ENCODE peak calls at places on chromosomes 2 and 18, in five cellular contexts. R, Z, J, M and K are unnamed samples.

GRCh38 chr2:28399946-28400345 is 7.3 kb downstream of the FOSL2 start:
- DNase-seq in R (no peak), Z (no peak), M (no peak), J (no peak), K (no peak)

GRCh38 chr2:36059684-36060083 is 295.9 kb upstream of the CRIM1 start:
- DNase-seq in M (no peak), R (no peak), Z (peak), J (no peak), K (no peak)

GRCh38 chr18:31736630-31737029 is 24.1 kb downstream of the SLC25A52 start:
- DNase-seq in M (no peak), J (no peak), Z (peak), R (no peak), K (no peak)

GRCh38 chr2:67054725-67055124 is 342.4 kb upstream of the ETAA1 start:
- DNase-seq in R (no peak), J (no peak), Z (no peak), M (no peak), K (peak)

GRCh38 chr2:236600892-236601291 is 31.3 kb downstream of the ACKR3 start:
- DNase-seq in R (no peak), Z (no peak), M (no peak), J (no peak), K (no peak)

GRCh38 chr18:44758821-44759624 is 78.3 kb downstream of the SETBP1 start:
- DNase-seq in Z (peak), J (no peak), M (no peak), R (no peak), K (no peak)

GRCh38 chr2:190213441-190214335 is 105.9 kb downstream of the HIBCH start:
- DNase-seq in M (no peak), R (no peak), J (no peak), Z (no peak), K (no peak)

GRCh38 chr2:101327863-101328394 is 19.4 kb upstream of the RNF149 start:
- DNase-seq in M (no peak), J (no peak), R (no peak), Z (no peak), K (no peak)

GRCh38 chr2:105822186-105822585 is 77.5 kb downstream of the NCK2 start:
- DNase-seq in R (no peak), J (no peak), Z (no peak), M (peak), K (no peak)

GRCh38 chr2:172693037-172693436 is 42.6 kb upstream of the RAPGEF4 start:
- DNase-seq in J (no peak), Z (no peak), R (no peak), M (peak), K (peak)

GRCh38 chr18:49693276-49694005 is 119.9 kb downstream of the ACAA2 start:
- DNase-seq in R (no peak), Z (no peak), M (no peak), J (no peak), K (no peak)

GRCh38 chr18:49691177-49691608 is 122.1 kb downstream of the ACAA2 start:
- DNase-seq in R (no peak), J (no peak), M (no peak), Z (no peak), K (no peak)

GRCh38 chr18:49697757-49698595 is 115.4 kb downstream of the ACAA2 start:
- DNase-seq in Z (no peak), M (no peak), R (no peak), J (peak), K (no peak)

GRCh38 chr18:49697049-49697448 is 116.3 kb downstream of the ACAA2 start:
- DNase-seq in J (no peak), R (no peak), Z (no peak), M (no peak), K (no peak)

GRCh38 chr18:49694402-49694801 is 118.9 kb downstream of the ACAA2 start:
- DNase-seq in J (no peak), R (no peak), Z (no peak), M (no peak), K (no peak)
- TF ChIP-seq SUZ12 in J (no peak), R (no peak), Z (no peak), M (no peak), K (no peak)

GRCh38 chr2:240567137-240567871 is 980 bp upstream of the RNPEPL1 start:
- DNase-seq in R (peak), J (no peak), M (no peak), Z (no peak), K (no peak)
- TF ChIP-seq SUZ12 in R (peak), J (no peak), M (no peak), Z (no peak), K (no peak)

GRCh38 chr2:242098445-242099128 is 229.1 kb downstream of the RTP5 start:
- DNase-seq in Z (peak), M (no peak), R (no peak), J (no peak), K (no peak)
- TF ChIP-seq SUZ12 in Z (no peak), M (no peak), R (no peak), J (no peak), K (no peak)

GRCh38 chr2:19728120-19728519 is 173.7 kb downstream of the TTC32 start:
- DNase-seq in R (no peak), M (no peak), J (no peak), Z (no peak), K (no peak)

GRCh38 chr2:19731515-19731914 is 170.3 kb downstream of the TTC32 start:
- DNase-seq in J (no peak), R (no peak), Z (no peak), M (no peak), K (no peak)

GRCh38 chr2:19732255-19732654 is 169.5 kb downstream of the TTC32 start:
- DNase-seq in R (no peak), J (no peak), Z (no peak), M (no peak), K (no peak)

GRCh38 chr2:19733390-19733789 is 168.4 kb downstream of the TTC32 start:
- DNase-seq in J (no peak), R (no peak), M (no peak), Z (no peak), K (no peak)

DNA sequence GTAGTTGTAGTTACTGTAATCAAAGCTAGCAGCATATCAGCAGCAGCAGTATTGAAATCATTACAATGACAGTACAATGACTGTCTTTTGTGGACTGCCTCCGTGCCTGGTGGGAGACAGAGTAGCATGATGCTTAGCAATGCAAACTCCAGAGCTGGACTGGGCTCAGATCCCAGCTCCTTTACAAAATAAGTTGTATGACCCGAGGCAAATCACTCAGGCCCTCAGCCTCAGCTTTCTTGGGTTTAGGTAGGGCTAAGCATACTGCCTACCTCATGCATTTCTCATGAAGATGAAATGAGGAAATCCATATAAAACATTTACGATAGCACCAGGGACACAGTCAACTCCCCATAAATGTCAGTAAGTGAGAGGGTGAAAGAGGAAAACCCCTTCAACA is 170.7 kb downstream of the TTC32 start:
- DNase-seq in J (no peak), M (no peak), R (no peak), Z (no peak), K (no peak)
- TF ChIP-seq SUZ12 in J (no peak), M (no peak), R (no peak), Z (no peak), K (no peak)

GRCh38 chr2:157840568-157841156 is 35.5 kb downstream of the ACVR1 start:
- DNase-seq in J (no peak), M (peak), R (no peak), Z (no peak), K (no peak)

GRCh38 chr2:157841485-157841884 is 34.6 kb downstream of the ACVR1 start:
- DNase-seq in M (no peak), R (no peak), Z (no peak), J (no peak), K (no peak)

GRCh38 chr2:157839822-157840221 is 36.3 kb downstream of the ACVR1 start:
- DNase-seq in Z (no peak), J (no peak), R (no peak), M (no peak), K (peak)

GRCh38 chr2:157843935-157844334 is 32.2 kb downstream of the ACVR1 start:
- DNase-seq in J (no peak), M (no peak), R (no peak), Z (no peak), K (no peak)

GRCh38 chr2:157842106-157842879 is 33.8 kb downstream of the ACVR1 start:
- DNase-seq in J (no peak), M (no peak), R (no peak), Z (no peak), K (no peak)
- TF ChIP-seq SUZ12 in J (no peak), M (no peak), R (no peak), Z (no peak), K (no peak)

DNA sequence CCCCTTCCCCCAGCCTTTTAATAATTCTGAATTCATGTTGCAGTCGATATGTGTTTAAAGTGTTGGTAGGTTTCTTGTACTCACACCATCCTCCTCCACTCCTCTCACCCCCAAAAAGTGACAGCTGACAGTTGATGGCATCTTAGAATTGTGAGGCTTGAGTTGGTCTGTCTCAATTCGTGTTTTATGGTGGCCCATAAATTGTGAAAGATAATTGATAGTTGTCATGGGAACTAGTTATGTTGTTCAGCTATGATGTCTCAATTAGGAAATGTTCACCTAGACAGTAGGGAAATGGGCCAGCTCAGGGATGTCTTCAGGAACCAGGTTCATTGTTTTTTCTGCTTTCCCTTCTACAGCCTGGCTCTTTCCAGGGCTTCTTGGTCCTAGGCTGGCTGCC is 12.1 kb downstream of the NEDD4L start:
- DNase-seq in R (no peak), M (no peak), J (no peak), Z (no peak), K (no peak)
- TF ChIP-seq SUZ12 in R (no peak), M (no peak), J (no peak), Z (no peak), K (no peak)

GRCh38 chr2:234212534-234212933 is 162.0 kb downstream of the SPP2 start:
- DNase-seq in R (no peak), Z (no peak), M (no peak), J (no peak), K (no peak)

GRCh38 chr2:234218261-234219180 is 168.0 kb downstream of the SPP2 start:
- DNase-seq in M (no peak), J (no peak), Z (no peak), R (no peak), K (no peak)
- TF ChIP-seq SUZ12 in M (no peak), J (no peak), Z (no peak), R (no peak), K (no peak)